ENCODE peak calls at places on chromosome 11, in four cellular contexts. K is A549, P is K562, W is HepG2. T is an unnamed sample.

GRCh38 chr11:116808262-116809175 is 14.6 kb downstream of the APOA4 start:
- DNase-seq in K (no peak), P (no peak), W (peak), T (no peak)

GRCh38 chr11:7251836-7252682 is at the start of gene SYT9:
- DNase-seq in W (no peak), P (peak), K (peak), T (peak)

GRCh38 chr11:45110562-45110961 is 35.9 kb upstream of the PRDM11 start:
- DNase-seq in K (peak), P (peak), W (peak), T (peak)

GRCh38 chr11:35237860-35238715 is 99.1 kb downstream of the CD44 start:
- DNase-seq in W (peak), K (no peak), P (peak), T (peak)

GRCh38 chr11:62013266-62014157 is 46.1 kb upstream of the FTH1 start:
- DNase-seq in P (no peak), W (no peak), K (no peak), T (no peak)

GRCh38 chr11:105100976-105101630 is 38.5 kb downstream of the CARD18 start:
- DNase-seq in K (no peak), W (no peak), P (no peak), T (no peak)

GRCh38 chr11:70506986-70507385 is 108.7 kb downstream of the CTTN start:
- DNase-seq in W (no peak), P (no peak), K (no peak), T (no peak)

GRCh38 chr11:62500066-62501035 is 46.3 kb downstream of the AHNAK start:
- DNase-seq in P (peak), K (no peak), W (no peak), T (no peak)

GRCh38 chr11:8039530-8040260 is 41.3 kb upstream of the TUB start:
- DNase-seq in K (no peak), W (no peak), P (no peak), T (no peak)

GRCh38 chr11:26541870-26542269 is 30.2 kb downstream of the MUC15 start:
- DNase-seq in K (no peak), P (no peak), W (no peak), T (no peak)

GRCh38 chr11:62236187-62236586 is 5.9 kb upstream of the SCGB1D2 start:
- DNase-seq in P (no peak), K (no peak), W (no peak), T (no peak)

GRCh38 chr11:132972565-132972964 is 559.7 kb downstream of the OPCML start:
- DNase-seq in W (no peak), K (no peak), P (no peak), T (no peak)

GRCh38 chr11:123560001-123560400 is 94.4 kb downstream of the SCN3B start:
- DNase-seq in K (no peak), P (no peak), W (no peak), T (no peak)

GRCh38 chr11:47616726-47617416 is 22.7 kb upstream of the C1QTNF4 start:
- DNase-seq in P (peak), W (peak), K (peak), T (no peak)

GRCh38 chr11:119671048-119671447 is 58.0 kb downstream of the NECTIN1 start:
- DNase-seq in W (no peak), K (no peak), P (no peak), T (no peak)

GRCh38 chr11:84691830-84692229 is 935.3 kb downstream of the DLG2 start:
- DNase-seq in K (no peak), W (no peak), P (no peak), T (no peak)

GRCh38 chr11:77705195-77705876 is 67.7 kb upstream of the CLNS1A start:
- DNase-seq in P (peak), W (peak), K (peak), T (no peak)

GRCh38 chr11:64150481-64151239 is 15.3 kb downstream of the MACROD1 start:
- DNase-seq in K (no peak), P (no peak), W (no peak), T (no peak)

GRCh38 chr11:23013509-23013908 is 153.2 kb upstream of the CCDC179 start:
- DNase-seq in W (no peak), K (no peak), P (no peak), T (no peak)

GRCh38 chr11:123100378-123101085 is 38.6 kb upstream of the HSPA8 start:
- DNase-seq in W (no peak), P (no peak), K (no peak), T (no peak)

GRCh38 chr11:134047586-134047999 is 21.3 kb upstream of the JAM3 start:
- DNase-seq in P (no peak), K (no peak), W (no peak), T (no peak)

GRCh38 chr11:123298488-123299447 is 103.7 kb upstream of the CLMP start:
- DNase-seq in P (no peak), W (no peak), K (no peak), T (no peak)

GRCh38 chr11:44083433-44083832 is 12.0 kb upstream of the EXT2 start:
- DNase-seq in P (no peak), K (no peak), W (no peak), T (no peak)

GRCh38 chr11:129611661-129612566 is 203.7 kb upstream of the TMEM45B start:
- DNase-seq in P (peak), K (no peak), W (no peak), T (no peak)

GRCh38 chr11:71420455-71421241 is 27.5 kb downstream of the DHCR7 start:
- DNase-seq in K (peak), W (peak), P (peak), T (peak)

GRCh38 chr11:64102005-64102738 is 63.7 kb downstream of the MACROD1 start:
- DNase-seq in K (no peak), P (no peak), W (no peak), T (no peak)

GRCh38 chr11:128328955-128329551 is 258.3 kb downstream of the ETS1 start:
- DNase-seq in W (no peak), K (no peak), P (no peak), T (no peak)

GRCh38 chr11:119363874-119364590 is 17.5 kb downstream of the USP2 start:
- DNase-seq in W (no peak), K (peak), P (peak), T (no peak)

GRCh38 chr11:91749231-91749630 is 475.4 kb upstream of the FAT3 start:
- DNase-seq in P (no peak), K (no peak), W (no peak), T (no peak)

GRCh38 chr11:13152736-13153541 is 124.7 kb upstream of the BMAL1 start:
- DNase-seq in K (peak), W (peak), P (peak), T (no peak)

GRCh38 chr11:1192741-1193325 is 30.0 kb upstream of the MUC5B start:
- DNase-seq in P (no peak), K (no peak), W (no peak), T (no peak)

GRCh38 chr11:30316237-30316636 is 6.7 kb upstream of the ARL14EP start:
- DNase-seq in K (no peak), W (no peak), P (no peak), T (no peak)

GRCh38 chr11:120337896-120338840 is 2.0 kb downstream of the ARHGEF12 start:
- DNase-seq in W (peak), P (peak), K (no peak), T (no peak)

GRCh38 chr11:16804104-16804947 is 65.9 kb downstream of the C11orf58 start:
- DNase-seq in W (peak), P (no peak), K (no peak), T (no peak)

DNA sequence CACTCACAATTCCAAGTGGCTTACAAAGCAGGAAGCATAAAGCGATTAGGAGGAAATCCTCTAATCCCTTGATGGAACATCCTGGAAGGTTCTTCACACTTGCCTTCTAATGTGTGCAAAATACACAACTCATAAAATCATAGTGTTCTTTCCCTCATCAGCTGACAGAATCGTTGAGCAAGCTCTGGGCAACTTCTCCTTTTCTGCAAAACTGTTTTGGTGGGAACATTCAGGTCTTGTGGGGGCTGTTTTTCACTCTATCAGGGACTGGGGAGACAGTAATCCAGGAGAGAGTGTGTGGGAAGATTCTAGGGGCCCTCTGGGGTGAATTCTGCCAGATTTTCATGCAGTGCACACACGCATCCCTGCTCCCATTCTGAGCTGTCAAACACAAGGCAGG is 53.2 kb downstream of the IRAG1 start:
- DNase-seq in W (no peak), K (no peak), P (no peak), T (no peak)
- TF ChIP-seq RNF2 in W (no peak), K (no peak), P (no peak), T (no peak)

DNA sequence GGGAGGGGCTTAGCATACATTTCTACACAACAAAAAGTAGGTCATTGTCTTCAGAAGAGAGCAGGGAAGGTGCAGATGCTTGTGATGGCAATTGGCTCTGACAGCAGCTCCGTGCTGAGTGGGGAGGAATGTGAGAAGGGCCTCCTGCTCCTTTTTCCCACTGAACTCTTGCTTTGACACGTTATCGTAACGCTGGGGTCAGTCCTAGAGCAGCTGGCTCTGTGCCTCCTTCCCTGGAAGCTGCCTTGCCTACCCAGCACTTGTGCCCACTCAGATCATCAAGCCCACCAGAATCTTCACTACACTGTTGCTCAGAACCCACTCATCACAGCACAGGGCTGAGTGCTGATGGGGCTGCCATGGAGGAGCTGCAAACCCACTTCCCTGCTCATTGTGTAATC is 14.9 kb upstream of the NAV2 start:
- DNase-seq in W (no peak), K (no peak), P (no peak), T (no peak)
- TF ChIP-seq RNF2 in W (no peak), K (no peak), P (no peak), T (no peak)

GRCh38 chr11:58334708-58335107 is 24.2 kb downstream of the OR5B17 start:
- DNase-seq in W (no peak), P (no peak), K (no peak), T (no peak)
- TF ChIP-seq RNF2 in W (no peak), P (no peak), K (no peak), T (no peak)

GRCh38 chr11:75031771-75032549 is 43.2 kb downstream of the NEU3 start:
- DNase-seq in W (peak), P (peak), K (peak), T (peak)

GRCh38 chr11:75040167-75040770 is 51.5 kb downstream of the NEU3 start:
- DNase-seq in P (no peak), K (no peak), W (no peak), T (no peak)

GRCh38 chr11:75032550-75032935 is 43.8 kb downstream of the NEU3 start:
- DNase-seq in K (no peak), W (no peak), P (no peak), T (no peak)

GRCh38 chr11:75033916-75034315 is 45.2 kb downstream of the NEU3 start:
- DNase-seq in K (no peak), W (no peak), P (no peak), T (no peak)

GRCh38 chr11:75035911-75036536 is 47.3 kb downstream of the NEU3 start:
- DNase-seq in W (no peak), P (no peak), K (no peak), T (no peak)
- TF ChIP-seq RNF2 in W (no peak), P (no peak), K (no peak), T (no peak)

DNA sequence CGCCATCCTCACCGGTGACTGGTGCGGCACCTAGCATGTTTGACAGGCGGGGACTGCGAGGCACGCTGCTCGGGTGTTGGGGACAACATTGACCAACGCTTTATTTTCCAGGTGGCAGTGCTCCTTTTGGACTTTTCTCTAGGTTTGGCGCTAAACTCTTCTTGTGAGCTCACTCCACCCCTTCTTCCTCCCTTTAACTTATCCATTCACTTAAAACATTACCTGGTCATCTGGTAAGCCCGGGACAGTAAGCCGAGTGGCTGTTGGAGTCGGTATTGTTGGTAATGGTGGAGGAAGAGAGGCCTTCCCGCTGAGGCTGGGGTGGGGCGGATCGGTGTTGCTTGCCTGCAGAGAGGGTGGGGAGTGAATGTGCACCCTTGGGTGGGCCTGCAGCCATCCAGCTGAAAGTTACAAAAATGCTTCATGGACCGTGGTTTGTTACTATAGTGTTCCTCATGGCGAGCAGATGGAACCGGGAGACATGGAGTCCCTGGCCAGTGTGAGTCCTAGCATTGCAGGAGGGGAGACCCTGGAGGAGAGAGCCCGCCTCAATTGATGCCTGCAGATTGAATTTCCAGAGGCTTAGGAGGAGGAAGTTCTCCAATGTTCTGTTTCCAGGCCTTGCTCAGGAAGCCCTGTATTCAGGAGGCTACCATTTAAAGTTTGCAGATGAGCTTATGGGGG is 1.1 kb downstream of the NEAT1 start:
- DNase-seq in K (no peak), W (no peak), P (peak), T (no peak)
- TF ChIP-seq RNF2 in K (no peak), W (no peak), P (no peak), T (no peak)

DNA sequence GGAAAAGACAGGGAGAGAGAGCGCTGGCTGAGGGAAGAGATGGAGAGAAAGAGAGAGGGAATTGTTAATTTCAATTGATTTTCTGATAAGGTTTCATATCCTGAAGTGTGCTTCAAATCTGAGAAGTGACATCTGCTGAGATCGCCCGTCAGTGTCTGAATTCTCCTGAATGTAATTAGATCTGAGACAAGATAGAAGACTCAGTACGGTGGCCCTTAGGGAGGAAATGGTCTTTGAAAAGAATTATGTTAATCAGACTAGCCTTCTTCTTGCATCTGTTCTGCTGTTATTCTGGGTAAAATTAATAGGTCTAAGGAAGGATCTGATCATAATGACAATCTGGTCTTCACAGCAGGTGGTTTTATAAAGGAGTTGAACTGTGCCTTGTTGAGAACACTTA is 169.3 kb downstream of the NXPE2 start:
- DNase-seq in W (no peak), P (no peak), K (no peak), T (no peak)
- TF ChIP-seq RNF2 in W (no peak), P (no peak), K (no peak), T (no peak)

GRCh38 chr11:66133216-66133775 is 63.2 kb downstream of the PACS1 start:
- DNase-seq in K (no peak), W (no peak), P (no peak), T (no peak)
- TF ChIP-seq RNF2 in K (no peak), W (no peak), P (no peak), T (no peak)

GRCh38 chr11:104078250-104078649 is 41.8 kb downstream of the DDI1 start:
- DNase-seq in W (no peak), K (no peak), P (no peak), T (no peak)

GRCh38 chr11:104076455-104076854 is 40.0 kb downstream of the DDI1 start:
- DNase-seq in W (no peak), P (no peak), K (no peak), T (no peak)

GRCh38 chr11:104075091-104075490 is 38.7 kb downstream of the DDI1 start:
- DNase-seq in P (no peak), W (no peak), K (no peak), T (no peak)

GRCh38 chr11:104075716-104076115 is 39.3 kb downstream of the DDI1 start:
- DNase-seq in K (no peak), W (no peak), P (no peak), T (no peak)

GRCh38 chr11:104073950-104074349 is 37.5 kb downstream of the DDI1 start:
- DNase-seq in W (no peak), P (peak), K (peak), T (no peak)
- TF ChIP-seq RNF2 in W (no peak), P (no peak), K (no peak), T (no peak)

GRCh38 chr11:94272738-94273313 is 31.6 kb upstream of the IZUMO1R start:
- DNase-seq in P (no peak), W (no peak), K (no peak), T (no peak)
- TF ChIP-seq RNF2 in P (no peak), W (no peak), K (no peak), T (no peak)